ENCODE peak calls at places on chromosomes 12 and 14, in six cellular contexts. One of them, this sample, is unnamed.

GRCh38 chr14:70168401-70168800 is 20.4 kb downstream of the SLC8A3 start:
- DNase-seq in esophagus squamous epithelium: no peak
- DNase-seq in brain microvascular endothelial cell: no peak
- DNase-seq in anterior cingulate cortex: no peak
- DNase-seq in MCF 10A: no peak
- DNase-seq in activated CD4-positive, alpha-beta T cell treated with anti-CD3 and anti-CD28 coated beads, Interleukin-2, amount 50 U/mL, for 24 hours: no peak
- DNase-seq in this sample: no peak

GRCh38 chr14:91454580-91454979 is 37.0 kb upstream of the CCDC88C start:
- DNase-seq in esophagus squamous epithelium: no peak
- DNase-seq in activated CD4-positive, alpha-beta T cell treated with anti-CD3 and anti-CD28 coated beads, Interleukin-2, amount 50 U/mL, for 24 hours: no peak
- DNase-seq in brain microvascular endothelial cell: no peak
- DNase-seq in anterior cingulate cortex: no peak
- DNase-seq in MCF 10A: no peak
- DNase-seq in this sample: no peak

GRCh38 chr12:115942346-115942745 is 335.1 kb downstream of the MED13L start:
- DNase-seq in activated CD4-positive, alpha-beta T cell treated with anti-CD3 and anti-CD28 coated beads, Interleukin-2, amount 50 U/mL, for 24 hours: no peak
- DNase-seq in esophagus squamous epithelium: no peak
- DNase-seq in MCF 10A: no peak
- DNase-seq in anterior cingulate cortex: no peak
- DNase-seq in brain microvascular endothelial cell: no peak
- DNase-seq in this sample: no peak

GRCh38 chr12:59972941-59973340 is 377.1 kb downstream of the SLC16A7 start:
- DNase-seq in brain microvascular endothelial cell: peak
- DNase-seq in esophagus squamous epithelium: no peak
- DNase-seq in anterior cingulate cortex: no peak
- DNase-seq in activated CD4-positive, alpha-beta T cell treated with anti-CD3 and anti-CD28 coated beads, Interleukin-2, amount 50 U/mL, for 24 hours: no peak
- DNase-seq in MCF 10A: peak
- DNase-seq in this sample: no peak

GRCh38 chr14:69713976-69714716 is 52.8 kb upstream of the SRSF5 start:
- DNase-seq in MCF 10A: no peak
- DNase-seq in esophagus squamous epithelium: no peak
- DNase-seq in anterior cingulate cortex: no peak
- DNase-seq in brain microvascular endothelial cell: no peak
- DNase-seq in activated CD4-positive, alpha-beta T cell treated with anti-CD3 and anti-CD28 coated beads, Interleukin-2, amount 50 U/mL, for 24 hours: no peak
- DNase-seq in this sample: no peak

GRCh38 chr12:232731-233614 is 19.0 kb upstream of the SLC6A12 start:
- DNase-seq in activated CD4-positive, alpha-beta T cell treated with anti-CD3 and anti-CD28 coated beads, Interleukin-2, amount 50 U/mL, for 24 hours: no peak
- DNase-seq in anterior cingulate cortex: no peak
- DNase-seq in MCF 10A: no peak
- DNase-seq in brain microvascular endothelial cell: no peak
- DNase-seq in esophagus squamous epithelium: no peak
- DNase-seq in this sample: peak

GRCh38 chr12:54993181-54993835 is 8.7 kb upstream of the TESPA1 start:
- DNase-seq in brain microvascular endothelial cell: peak
- DNase-seq in MCF 10A: peak
- DNase-seq in anterior cingulate cortex: no peak
- DNase-seq in activated CD4-positive, alpha-beta T cell treated with anti-CD3 and anti-CD28 coated beads, Interleukin-2, amount 50 U/mL, for 24 hours: no peak
- DNase-seq in esophagus squamous epithelium: no peak
- DNase-seq in this sample: peak

GRCh38 chr12:46659844-46660243 is 166.0 kb downstream of the SLC38A4 start:
- DNase-seq in brain microvascular endothelial cell: peak
- DNase-seq in anterior cingulate cortex: no peak
- DNase-seq in esophagus squamous epithelium: no peak
- DNase-seq in MCF 10A: no peak
- DNase-seq in activated CD4-positive, alpha-beta T cell treated with anti-CD3 and anti-CD28 coated beads, Interleukin-2, amount 50 U/mL, for 24 hours: no peak
- DNase-seq in this sample: peak

GRCh38 chr12:33322519-33322918 is 117.1 kb downstream of the SYT10 start:
- DNase-seq in brain microvascular endothelial cell: no peak
- DNase-seq in anterior cingulate cortex: no peak
- DNase-seq in MCF 10A: peak
- DNase-seq in esophagus squamous epithelium: no peak
- DNase-seq in activated CD4-positive, alpha-beta T cell treated with anti-CD3 and anti-CD28 coated beads, Interleukin-2, amount 50 U/mL, for 24 hours: no peak
- DNase-seq in this sample: no peak

GRCh38 chr14:82009993-82010392 is 476.3 kb upstream of the SEL1L start:
- DNase-seq in activated CD4-positive, alpha-beta T cell treated with anti-CD3 and anti-CD28 coated beads, Interleukin-2, amount 50 U/mL, for 24 hours: no peak
- DNase-seq in MCF 10A: no peak
- DNase-seq in esophagus squamous epithelium: no peak
- DNase-seq in brain microvascular endothelial cell: no peak
- DNase-seq in anterior cingulate cortex: no peak
- DNase-seq in this sample: no peak

GRCh38 chr12:15754233-15754632 is 35.0 kb downstream of the EPS8 start:
- DNase-seq in MCF 10A: no peak
- DNase-seq in esophagus squamous epithelium: no peak
- DNase-seq in brain microvascular endothelial cell: no peak
- DNase-seq in activated CD4-positive, alpha-beta T cell treated with anti-CD3 and anti-CD28 coated beads, Interleukin-2, amount 50 U/mL, for 24 hours: no peak
- DNase-seq in anterior cingulate cortex: no peak
- DNase-seq in this sample: no peak

GRCh38 chr12:125340791-125341190 is 275.6 kb downstream of the AACS start:
- DNase-seq in MCF 10A: peak
- DNase-seq in brain microvascular endothelial cell: peak
- DNase-seq in anterior cingulate cortex: no peak
- DNase-seq in activated CD4-positive, alpha-beta T cell treated with anti-CD3 and anti-CD28 coated beads, Interleukin-2, amount 50 U/mL, for 24 hours: no peak
- DNase-seq in esophagus squamous epithelium: no peak
- DNase-seq in this sample: no peak

GRCh38 chr14:34043627-34044372 is 92.9 kb upstream of the EGLN3 start:
- DNase-seq in MCF 10A: peak
- DNase-seq in anterior cingulate cortex: no peak
- DNase-seq in brain microvascular endothelial cell: no peak
- DNase-seq in esophagus squamous epithelium: no peak
- DNase-seq in activated CD4-positive, alpha-beta T cell treated with anti-CD3 and anti-CD28 coated beads, Interleukin-2, amount 50 U/mL, for 24 hours: peak
- DNase-seq in this sample: no peak

GRCh38 chr12:3456809-3457208 is 34.2 kb upstream of the PRMT8 start:
- DNase-seq in brain microvascular endothelial cell: no peak
- DNase-seq in anterior cingulate cortex: no peak
- DNase-seq in MCF 10A: no peak
- DNase-seq in activated CD4-positive, alpha-beta T cell treated with anti-CD3 and anti-CD28 coated beads, Interleukin-2, amount 50 U/mL, for 24 hours: no peak
- DNase-seq in esophagus squamous epithelium: no peak
- DNase-seq in this sample: no peak

GRCh38 chr14:101719708-101720107 is 41.8 kb upstream of the PPP2R5C start:
- DNase-seq in esophagus squamous epithelium: no peak
- DNase-seq in MCF 10A: no peak
- DNase-seq in anterior cingulate cortex: no peak
- DNase-seq in brain microvascular endothelial cell: no peak
- DNase-seq in activated CD4-positive, alpha-beta T cell treated with anti-CD3 and anti-CD28 coated beads, Interleukin-2, amount 50 U/mL, for 24 hours: no peak
- DNase-seq in this sample: no peak

GRCh38 chr14:104390941-104391901 is 188.3 kb upstream of the C14orf180 start:
- DNase-seq in brain microvascular endothelial cell: no peak
- DNase-seq in MCF 10A: no peak
- DNase-seq in anterior cingulate cortex: no peak
- DNase-seq in esophagus squamous epithelium: no peak
- DNase-seq in activated CD4-positive, alpha-beta T cell treated with anti-CD3 and anti-CD28 coated beads, Interleukin-2, amount 50 U/mL, for 24 hours: no peak
- DNase-seq in this sample: no peak

GRCh38 chr12:68538722-68539614 is 71.7 kb upstream of the RAP1B start:
- DNase-seq in esophagus squamous epithelium: no peak
- DNase-seq in anterior cingulate cortex: no peak
- DNase-seq in MCF 10A: no peak
- DNase-seq in brain microvascular endothelial cell: peak
- DNase-seq in activated CD4-positive, alpha-beta T cell treated with anti-CD3 and anti-CD28 coated beads, Interleukin-2, amount 50 U/mL, for 24 hours: no peak
- DNase-seq in this sample: peak

GRCh38 chr12:49230176-49230575 is 34.7 kb upstream of the TUBA1C start:
- DNase-seq in anterior cingulate cortex: no peak
- DNase-seq in esophagus squamous epithelium: no peak
- DNase-seq in MCF 10A: no peak
- DNase-seq in brain microvascular endothelial cell: no peak
- DNase-seq in activated CD4-positive, alpha-beta T cell treated with anti-CD3 and anti-CD28 coated beads, Interleukin-2, amount 50 U/mL, for 24 hours: no peak
- DNase-seq in this sample: no peak

GRCh38 chr12:69844416-69844815 is 19.4 kb downstream of the MYRFL start:
- DNase-seq in anterior cingulate cortex: no peak
- DNase-seq in activated CD4-positive, alpha-beta T cell treated with anti-CD3 and anti-CD28 coated beads, Interleukin-2, amount 50 U/mL, for 24 hours: no peak
- DNase-seq in esophagus squamous epithelium: no peak
- DNase-seq in MCF 10A: no peak
- DNase-seq in brain microvascular endothelial cell: no peak
- DNase-seq in this sample: no peak